ENCODE peak calls at places on chromosomes 2 and 18, in four cellular contexts. G is heart right ventricle, J is foreskin fibroblast, W is WERI-Rb-1. T is an unnamed sample.

GRCh38 chr2:105857076-105857740 is 112.5 kb downstream of the NCK2 start:
- DNase-seq in J (no peak), G (no peak), W (no peak), T (no peak)

GRCh38 chr2:218002792-218003191 is at the start of gene TNS1:
- DNase-seq in W (peak; percentile 54), G (no peak), J (peak; percentile 62), T (no peak)

GRCh38 chr2:55511508-55512124 is 7.9 kb upstream of the CFAP36 start:
- DNase-seq in W (peak; percentile 46), G (no peak), J (peak; percentile 16), T (peak; percentile 64)

GRCh38 chr2:223042704-223043118 is 9.3 kb upstream of the KCNE4 start:
- DNase-seq in W (no peak), G (no peak), J (no peak), T (peak; percentile 64)

GRCh38 chr2:53334610-53335009 is 433.0 kb upstream of the CHAC2 start:
- DNase-seq in G (no peak), W (no peak), J (no peak), T (no peak)

GRCh38 chr2:45170976-45171514 is 161.8 kb upstream of the SIX2 start:
- DNase-seq in J (no peak), G (no peak), W (no peak), T (no peak)

GRCh38 chr2:60092781-60093180 is 460.7 kb downstream of the BCL11A start:
- DNase-seq in G (no peak), J (no peak), W (no peak), T (no peak)

GRCh38 chr18:75067996-75068645 is 140.8 kb downstream of the PTGR3 start:
- DNase-seq in W (no peak), J (no peak), G (no peak), T (no peak)

GRCh38 chr18:54679318-54680149 is 88.5 kb downstream of the DYNAP start:
- DNase-seq in W (no peak), J (peak; percentile 72), G (peak; percentile 14), T (peak; percentile 74)

GRCh38 chr18:62957885-62958472 is 242.6 kb downstream of the PHLPP1 start:
- DNase-seq in G (peak; percentile 46), J (no peak), W (peak; percentile 70), T (peak; percentile 54)

GRCh38 chr2:33022989-33023731 is 76.4 kb downstream of the LTBP1 start:
- DNase-seq in W (no peak), G (no peak), J (peak; percentile 77), T (peak; percentile 36)

GRCh38 chr2:38750793-38751042 is 443 bp downstream of the SRSF7 start:
- DNase-seq in G (peak; percentile 70), J (peak; percentile 21), W (peak; percentile 78), T (peak; percentile 80)

GRCh38 chr2:11637546-11637945 is 32.4 kb downstream of the NTSR2 start:
- DNase-seq in J (no peak), G (no peak), W (no peak), T (no peak)

GRCh38 chr2:10146366-10147005 is 23.9 kb downstream of the RRM2 start:
- DNase-seq in G (no peak), J (no peak), W (no peak), T (no peak)

GRCh38 chr2:74695663-74696062 is 41.6 kb downstream of the SEMA4F start:
- DNase-seq in W (no peak), G (no peak), J (no peak), T (no peak)

GRCh38 chr2:8761529-8762164 is 75.8 kb downstream of the KIDINS220 start:
- DNase-seq in W (no peak), J (peak; percentile 10), G (no peak), T (peak; percentile 76)

GRCh38 chr2:190119257-190119656 is 56.7 kb upstream of the MSTN start:
- DNase-seq in W (no peak), G (peak; percentile 37), J (no peak), T (no peak)

GRCh38 chr2:239200646-239201530 is 199.9 kb downstream of the HDAC4 start:
- DNase-seq in J (no peak), G (no peak), W (no peak), T (no peak)

GRCh38 chr2:73999881-74000597 is 15.3 kb downstream of the TET3 start:
- DNase-seq in W (peak; percentile 42), J (peak; percentile 55), G (no peak), T (no peak)

GRCh38 chr2:60947056-60947455 is 65.7 kb downstream of the REL start:
- DNase-seq in W (no peak), G (no peak), J (no peak), T (no peak)

GRCh38 chr2:128577141-128577930 is 258.7 kb upstream of the HS6ST1 start:
- DNase-seq in G (no peak), W (no peak), J (no peak), T (no peak)

GRCh38 chr2:44578401-44579135 is 216.8 kb downstream of the CAMKMT start:
- DNase-seq in G (no peak), J (peak; percentile 75), W (no peak), T (no peak)

GRCh38 chr2:29401994-29402393 is 286.8 kb downstream of the CLIP4 start:
- DNase-seq in J (no peak), G (no peak), W (no peak), T (no peak)

GRCh38 chr2:51079945-51080344 is 48.0 kb upstream of the NRXN1 start:
- DNase-seq in J (no peak), G (no peak), W (no peak), T (no peak)

GRCh38 chr2:28080911-28081310 is 190.4 kb downstream of the BABAM2 start:
- DNase-seq in G (no peak), W (no peak), J (peak; percentile 69), T (peak; percentile 56)

GRCh38 chr2:63755216-63755615 is 86.5 kb upstream of the UGP2 start:
- DNase-seq in J (peak; percentile 52), G (no peak), W (no peak), T (no peak)

GRCh38 chr2:16666453-16666801 is 793 bp upstream of the CYRIA start:
- DNase-seq in W (no peak), G (peak; percentile 45), J (no peak), T (peak; percentile 88)

GRCh38 chr2:74514368-74515270 is at the start of gene TLX2:
- DNase-seq in J (no peak), W (no peak), G (no peak), T (peak; percentile 55)

DNA sequence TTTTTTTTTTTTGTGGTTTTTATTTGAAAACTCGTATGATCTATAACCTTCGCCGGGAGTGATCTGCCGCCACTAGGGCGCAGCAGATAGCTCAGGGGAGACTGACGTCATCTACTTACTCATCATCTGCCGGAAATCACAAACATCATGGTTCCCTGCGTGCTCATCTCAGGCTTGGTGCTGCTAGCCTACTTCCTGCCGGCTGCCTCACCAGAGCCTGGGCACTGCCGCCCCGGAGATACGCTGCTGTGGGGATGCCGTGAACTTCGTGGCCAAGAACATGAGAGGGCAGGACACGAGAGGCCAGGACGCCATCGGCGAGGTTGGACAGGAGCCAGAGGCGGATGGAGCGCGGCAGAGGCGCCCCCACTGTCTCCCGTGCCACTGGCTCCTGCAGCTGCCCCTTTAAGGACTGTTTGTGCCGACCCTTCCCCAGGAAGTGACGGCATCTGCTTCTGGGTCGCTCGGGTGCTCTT is 68.8 kb downstream of the DOK6 start:
- DNase-seq in J (no peak), G (no peak), W (peak; percentile 15), T (peak; percentile 55)
- TF ChIP-seq CTCF in J (no peak), G (no peak), W (peak; percentile 28), T (peak; percentile 59)

GRCh38 chr18:36187138-36187825 is at the start of gene MOCOS:
- DNase-seq in J (peak; percentile 56), W (peak; percentile 53), G (peak; percentile 72), T (peak; percentile 29)

GRCh38 chr18:36186461-36187137 is 698 bp upstream of the MOCOS start:
- DNase-seq in J (no peak), W (no peak), G (peak; percentile 36), T (no peak)

GRCh38 chr18:36183987-36184386 is 3.3 kb upstream of the MOCOS start:
- DNase-seq in G (no peak), J (no peak), W (no peak), T (no peak)

GRCh38 chr18:36185157-36185556 is 2.1 kb upstream of the MOCOS start:
- DNase-seq in J (no peak), W (no peak), G (no peak), T (no peak)

DNA sequence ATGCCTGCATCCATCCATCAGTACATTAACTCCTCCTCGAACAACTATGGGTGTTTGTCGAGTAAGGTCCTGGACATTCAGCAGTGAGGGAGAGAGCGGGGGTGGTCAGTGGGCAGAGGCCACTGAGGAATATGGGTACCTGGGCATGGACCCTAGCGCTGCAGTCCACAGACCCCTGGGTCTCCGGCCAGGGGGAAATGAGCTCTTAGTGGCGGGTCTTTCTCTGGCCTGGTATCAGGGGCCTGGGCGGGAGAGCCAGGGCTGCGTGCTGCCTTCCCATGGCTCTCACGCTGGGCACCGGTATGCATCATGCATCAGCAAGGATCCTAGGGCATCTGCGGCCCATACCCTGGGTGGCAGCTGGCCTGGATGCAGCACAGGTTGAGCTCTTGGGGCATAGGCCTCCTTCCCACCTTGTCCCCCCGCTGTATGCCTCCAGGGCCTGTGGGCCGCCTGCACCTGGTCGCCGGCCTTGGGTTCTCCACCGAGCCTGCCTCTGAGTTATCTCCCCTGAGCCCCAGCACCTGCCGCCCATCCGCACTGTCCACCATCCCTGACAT is 1.3 kb upstream of the MOCOS start:
- DNase-seq in W (no peak), G (no peak), J (no peak), T (no peak)
- H3K4me3 ChIP-seq in W (no peak overlapping the region), G (no peak overlapping the region), J (peak overlapping the region; percentile 98), T (no peak overlapping the region)

GRCh38 chr2:26729311-26729710 is 34.8 kb upstream of the SLC35F6 start:
- DNase-seq in W (no peak), G (no peak), J (no peak), T (no peak)

GRCh38 chr2:26725516-26725810 is 32.9 kb downstream of the KCNK3 start:
- DNase-seq in J (no peak), G (no peak), W (no peak), T (no peak)

GRCh38 chr2:26730549-26730948 is 33.5 kb upstream of the SLC35F6 start:
- DNase-seq in W (no peak), G (no peak), J (no peak), T (no peak)

GRCh38 chr2:26726229-26726628 is 33.7 kb downstream of the KCNK3 start:
- DNase-seq in J (no peak), W (no peak), G (no peak), T (no peak)

DNA sequence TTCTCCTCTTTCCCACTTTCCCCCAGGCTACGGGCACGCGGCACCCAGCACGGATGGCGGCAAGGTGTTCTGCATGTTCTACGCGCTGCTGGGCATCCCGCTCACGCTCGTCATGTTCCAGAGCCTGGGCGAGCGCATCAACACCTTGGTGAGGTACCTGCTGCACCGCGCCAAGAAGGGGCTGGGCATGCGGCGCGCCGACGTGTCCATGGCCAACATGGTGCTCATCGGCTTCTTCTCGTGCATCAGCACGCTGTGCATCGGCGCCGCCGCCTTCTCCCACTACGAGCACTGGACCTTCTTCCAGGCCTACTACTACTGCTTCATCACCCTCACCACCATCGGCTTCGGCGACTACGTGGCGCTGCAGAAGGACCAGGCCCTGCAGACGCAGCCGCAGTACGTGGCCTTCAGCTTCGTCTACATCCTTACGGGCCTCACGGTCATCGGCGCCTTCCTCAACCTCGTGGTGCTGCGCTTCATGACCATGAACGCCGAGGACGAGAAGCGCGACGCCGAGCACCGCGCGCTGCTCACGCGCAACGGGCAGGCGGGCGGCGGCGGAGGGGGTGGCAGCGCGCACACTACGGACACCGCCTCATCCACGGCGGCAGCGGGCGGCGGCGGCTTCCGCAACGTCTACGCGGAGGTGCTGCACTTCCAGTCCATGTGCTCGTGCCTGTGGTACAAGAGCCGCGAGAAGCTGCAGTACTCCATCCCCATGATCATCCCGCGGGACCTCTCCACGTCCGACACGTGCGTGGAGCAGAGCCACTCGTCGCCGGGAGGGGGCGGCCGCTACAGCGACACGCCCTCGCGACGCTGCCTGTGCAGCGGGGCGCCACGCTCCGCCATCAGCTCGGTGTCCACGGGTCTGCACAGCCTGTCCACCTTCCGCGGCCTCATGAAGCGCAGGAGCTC is 35.4 kb downstream of the KCNK3 start:
- DNase-seq in W (no peak), G (no peak), J (peak; percentile 29), T (no peak)
- TF ChIP-seq CTCF in W (no peak), G (no peak), J (peak; percentile 31), T (no peak)

GRCh38 chr2:173938700-173939384 is 26.3 kb downstream of the SP3 start:
- DNase-seq in G (no peak), J (no peak), W (no peak), T (no peak)
- H3K4me3 ChIP-seq in G (no peak overlapping the region), J (no peak overlapping the region), W (no peak overlapping the region), T (no peak overlapping the region)